ENCODE peak calls at places on chromosome X, in five cellular contexts. P, W, L, T and R are unnamed samples.

GRCh38 chrX:109294097-109294815 is 187.6 kb downstream of the GUCY2F start:
- DNase-seq in P (no peak), W (no peak), L (no peak), T (no peak), R (no peak)

GRCh38 chrX:130545796-130546195 is 144.0 kb downstream of the RBMX2 start:
- DNase-seq in P (no peak), W (no peak), L (no peak), T (no peak), R (no peak)

GRCh38 chrX:27078371-27078770 is 384.8 kb downstream of the PPP4R3C start:
- DNase-seq in P (no peak), W (no peak), L (no peak), T (no peak), R (no peak)

GRCh38 chrX:19846995-19847790 is 40.2 kb downstream of the SH3KBP1 start:
- DNase-seq in P (no peak), W (no peak), L (no peak), T (peak), R (peak)

GRCh38 chrX:9327747-9328145 is 137.1 kb upstream of the TBL1X start:
- DNase-seq in P (no peak), W (no peak), L (no peak), T (no peak), R (no peak)

GRCh38 chrX:10048695-10049094 is 81.5 kb downstream of the CLDN34 start:
- DNase-seq in P (no peak), W (no peak), L (no peak), T (no peak), R (no peak)

GRCh38 chrX:47178337-47178736 is 15.3 kb upstream of the UBA1 start:
- DNase-seq in P (no peak), W (no peak), L (no peak), T (no peak), R (no peak)

GRCh38 chrX:50812995-50813842 is 775 bp downstream of the SHROOM4 start:
- DNase-seq in P (no peak), W (no peak), L (peak), T (no peak), R (no peak)

GRCh38 chrX:17496407-17496806 is 121.4 kb downstream of the NHS start:
- DNase-seq in P (no peak), W (no peak), L (no peak), T (no peak), R (no peak)

GRCh38 chrX:131650637-131651410 is 107.0 kb downstream of the OR13H1 start:
- DNase-seq in P (no peak), W (no peak), L (no peak), T (no peak), R (no peak)

GRCh38 chrX:24981030-24981429 is 34.7 kb downstream of the ARX start:
- DNase-seq in P (no peak), W (no peak), L (no peak), T (no peak), R (no peak)

GRCh38 chrX:54043696-54044125 is 562 bp downstream of the PHF8 start:
- DNase-seq in P (no peak), W (no peak), L (no peak), T (peak), R (no peak)

GRCh38 chrX:134512566-134512965 is 52.6 kb downstream of the HPRT1 start:
- DNase-seq in P (no peak), W (no peak), L (no peak), T (no peak), R (no peak)

GRCh38 chrX:119194631-119195030 is 41.5 kb upstream of the PGRMC1 start:
- DNase-seq in P (no peak), W (no peak), L (no peak), T (no peak), R (no peak)

GRCh38 chrX:134520860-134521390 is 61.0 kb downstream of the HPRT1 start:
- DNase-seq in P (no peak), W (no peak), L (no peak), T (no peak), R (peak)

GRCh38 chrX:72348247-72348979 is 42.7 kb upstream of the CITED1 start:
- DNase-seq in P (no peak), W (no peak), L (no peak), T (no peak), R (no peak)

GRCh38 chrX:139058831-139059495 is 347.4 kb upstream of the FGF13 start:
- DNase-seq in P (peak), W (no peak), L (no peak), T (no peak), R (no peak)

GRCh38 chrX:70292788-70293187 is 2.9 kb downstream of the KIF4A start:
- DNase-seq in P (no peak), W (no peak), L (no peak), T (no peak), R (no peak)

GRCh38 chrX:114087543-114087942 is 496.3 kb upstream of the HTR2C start:
- DNase-seq in P (no peak), W (no peak), L (no peak), T (no peak), R (no peak)

GRCh38 chrX:77742788-77743476 is 43.1 kb downstream of the ATRX start:
- DNase-seq in P (no peak), W (peak), L (no peak), T (no peak), R (no peak)

GRCh38 chrX:64885850-64886249 is 90.4 kb downstream of the ZC4H2 start:
- DNase-seq in P (no peak), W (no peak), L (no peak), T (peak), R (no peak)

GRCh38 chrX:45126158-45126557 is 74.5 kb downstream of the DIPK2B start:
- DNase-seq in P (no peak), W (no peak), L (no peak), T (no peak), R (no peak)

GRCh38 chrX:53831662-53832635 is 145.4 kb upstream of the HUWE1 start:
- DNase-seq in P (peak), W (no peak), L (no peak), T (peak), R (peak)

GRCh38 chrX:15416133-15416993 is 32.1 kb upstream of the VEGFD start:
- DNase-seq in P (no peak), W (no peak), L (no peak), T (no peak), R (no peak)

GRCh38 chrX:131746491-131746968 is 202.7 kb downstream of the OR13H1 start:
- DNase-seq in P (peak), W (no peak), L (no peak), T (peak), R (peak)

GRCh38 chrX:54413753-54414152 is 26.5 kb upstream of the TSR2 start:
- DNase-seq in P (no peak), W (no peak), L (no peak), T (no peak), R (peak)

GRCh38 chrX:72141372-72142004 is 9.8 kb upstream of the RTL5 start:
- DNase-seq in P (no peak), W (no peak), L (no peak), T (no peak), R (no peak)

GRCh38 chrX:115894087-115894486 is 276.5 kb upstream of the AGTR2 start:
- DNase-seq in P (no peak), W (no peak), L (no peak), T (no peak), R (no peak)

GRCh38 chrX:74242484-74243138 is 61.4 kb upstream of the ZCCHC13 start:
- DNase-seq in P (no peak), W (no peak), L (peak), T (no peak), R (no peak)

GRCh38 chrX:104166735-104167436 is 633 bp downstream of the FAM199X start:
- DNase-seq in P (no peak), W (no peak), L (no peak), T (peak), R (no peak)

GRCh38 chrX:40581333-40581910 is 652 bp downstream of the ATP6AP2 start:
- DNase-seq in P (no peak), W (no peak), L (no peak), T (no peak), R (peak)

GRCh38 chrX:40012039-40012799 is 85.5 kb downstream of the BCOR start:
- DNase-seq in P (no peak), W (no peak), L (peak), T (no peak), R (no peak)

GRCh38 chrX:77917294-77917933 is 6.9 kb downstream of the ATP7A start:
- DNase-seq in P (peak), W (no peak), L (no peak), T (no peak), R (no peak)

GRCh38 chrX:96394566-96394965 is 290.1 kb upstream of the DIAPH2 start:
- DNase-seq in P (no peak), W (no peak), L (no peak), T (no peak), R (no peak)

GRCh38 chrX:19303216-19303880 is 40.4 kb upstream of the PDHA1 start:
- DNase-seq in P (no peak), W (peak), L (no peak), T (no peak), R (no peak)

GRCh38 chrX:40130207-40130606 is 32.4 kb upstream of the BCOR start:
- DNase-seq in P (no peak), W (no peak), L (no peak), T (no peak), R (no peak)

GRCh38 chrX:72094894-72095293 is 36.8 kb downstream of the RTL5 start:
- DNase-seq in P (peak), W (no peak), L (no peak), T (peak), R (peak)

GRCh38 chrX:56429581-56429980 is 133.8 kb upstream of the UBQLN2 start:
- DNase-seq in P (no peak), W (no peak), L (no peak), T (no peak), R (no peak)

GRCh38 chrX:102129473-102129872 is 4.0 kb downstream of the TCEAL2 start:
- DNase-seq in P (no peak), W (no peak), L (no peak), T (no peak), R (no peak)

GRCh38 chrX:37779857-37780256 is at the start of gene CYBB:
- DNase-seq in P (no peak), W (no peak), L (no peak), T (no peak), R (no peak)

GRCh38 chrX:37781808-37782207 is 1.9 kb downstream of the CYBB start:
- DNase-seq in P (no peak), W (no peak), L (no peak), T (no peak), R (no peak)

GRCh38 chrX:37776987-37777325 is 2.9 kb upstream of the CYBB start:
- DNase-seq in P (peak), W (no peak), L (no peak), T (no peak), R (no peak)

DNA sequence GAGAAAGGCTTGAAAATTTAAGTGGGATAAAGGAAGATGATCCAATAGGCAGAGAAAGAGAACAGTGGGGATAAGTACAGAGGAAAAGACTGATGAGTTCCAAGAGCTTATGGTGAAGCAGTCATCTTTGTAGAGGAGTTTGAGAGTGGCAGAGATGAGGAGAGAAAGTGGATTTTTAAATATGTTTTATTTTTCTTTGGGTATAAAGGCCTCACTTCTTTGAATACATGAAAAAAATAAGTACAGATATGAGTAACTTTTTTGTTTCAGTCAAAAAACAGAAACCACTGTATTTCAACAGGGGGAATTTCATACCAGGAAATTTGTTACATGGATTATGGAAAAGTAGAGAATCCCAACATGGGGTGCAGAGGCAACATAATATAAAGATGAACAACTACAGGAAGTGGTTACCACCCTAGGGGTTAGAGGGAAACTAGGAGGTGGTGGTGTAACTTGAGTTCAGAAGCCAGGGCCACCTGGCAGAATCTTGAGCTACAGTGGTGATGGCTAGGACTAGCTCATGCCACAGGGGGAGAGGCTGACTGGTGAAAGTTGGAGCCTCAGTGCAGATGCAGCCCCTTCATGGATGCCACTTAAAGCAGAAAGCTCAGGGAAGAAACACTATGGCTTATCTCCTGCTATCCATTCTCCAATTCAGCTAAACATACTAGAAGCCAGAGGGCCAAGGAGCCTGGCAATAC is 3.4 kb upstream of the CYBB start:
- DNase-seq in P (peak), W (no peak), L (no peak), T (no peak), R (peak)
- H3K4me3 ChIP-seq in P (no peak), W (no peak), L (no peak), T (no peak), R (no peak)

DNA sequence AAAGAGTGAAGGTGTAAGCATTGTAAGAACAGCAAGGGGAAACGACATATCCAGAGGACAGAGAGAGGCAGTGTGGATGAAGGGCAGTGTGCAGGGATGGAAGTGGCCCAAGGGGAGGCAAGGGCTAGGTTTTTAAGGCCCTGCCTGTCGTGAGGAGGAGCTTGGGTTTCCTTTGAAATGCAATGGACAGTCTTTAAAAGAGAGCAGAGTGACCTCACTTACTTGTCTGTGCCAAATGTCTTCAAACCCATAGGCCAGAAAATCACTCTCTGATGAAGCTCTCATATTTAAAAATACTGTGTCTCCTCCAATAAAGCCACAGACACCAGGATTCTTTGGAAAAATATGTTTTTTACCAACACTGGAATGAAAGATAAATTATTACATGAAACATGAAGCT is 19.1 kb upstream of the ATXN3L start:
- DNase-seq in P (no peak), W (no peak), L (no peak), T (no peak), R (no peak)
- H3K4me3 ChIP-seq in P (no peak), W (no peak), L (no peak), T (no peak), R (no peak)

GRCh38 chrX:101079223-101079622 is 544 bp downstream of the TMEM35A start:
- DNase-seq in P (no peak), W (no peak), L (no peak), T (no peak), R (no peak)
- H3K4me3 ChIP-seq in P (no peak), W (peak), L (no peak), T (no peak), R (no peak)

DNA sequence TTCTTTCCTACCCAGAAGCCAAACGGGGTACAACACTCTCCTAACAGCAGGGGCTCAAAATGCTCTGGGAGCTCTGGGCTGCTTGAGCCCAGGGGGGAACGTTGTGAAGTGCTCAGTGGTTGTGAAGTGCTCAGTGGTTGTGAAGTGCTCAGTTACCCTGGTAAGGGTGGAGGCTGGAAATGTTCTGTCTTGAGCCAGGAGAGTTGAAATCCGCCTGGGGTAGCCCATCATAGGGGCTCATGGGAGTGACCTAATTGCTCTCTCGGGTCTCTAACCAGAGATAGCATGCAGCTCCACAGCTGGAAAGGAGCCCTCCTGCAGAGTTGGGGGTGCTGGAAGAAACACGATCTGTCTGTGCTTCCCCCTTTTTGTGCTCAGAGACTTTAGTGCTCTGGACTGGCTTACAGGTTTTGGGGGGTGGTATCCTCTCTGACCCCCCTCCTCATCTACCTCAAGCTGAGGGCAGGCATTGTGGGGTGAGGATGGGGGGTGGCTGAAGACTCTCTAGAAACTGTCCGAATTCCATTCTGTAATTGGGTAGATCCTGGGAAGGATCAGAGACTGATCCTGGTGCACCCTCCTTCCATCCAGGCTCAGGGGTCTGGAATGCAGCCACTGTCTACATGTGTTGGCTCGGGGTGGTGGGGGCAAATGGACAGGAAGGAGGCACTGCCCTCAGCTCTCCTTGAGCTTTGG is 2.7 kb downstream of the EFNB1 start:
- DNase-seq in P (no peak), W (no peak), L (no peak), T (no peak), R (no peak)
- H3K4me3 ChIP-seq in P (no peak), W (peak), L (peak), T (no peak), R (no peak)

DNA sequence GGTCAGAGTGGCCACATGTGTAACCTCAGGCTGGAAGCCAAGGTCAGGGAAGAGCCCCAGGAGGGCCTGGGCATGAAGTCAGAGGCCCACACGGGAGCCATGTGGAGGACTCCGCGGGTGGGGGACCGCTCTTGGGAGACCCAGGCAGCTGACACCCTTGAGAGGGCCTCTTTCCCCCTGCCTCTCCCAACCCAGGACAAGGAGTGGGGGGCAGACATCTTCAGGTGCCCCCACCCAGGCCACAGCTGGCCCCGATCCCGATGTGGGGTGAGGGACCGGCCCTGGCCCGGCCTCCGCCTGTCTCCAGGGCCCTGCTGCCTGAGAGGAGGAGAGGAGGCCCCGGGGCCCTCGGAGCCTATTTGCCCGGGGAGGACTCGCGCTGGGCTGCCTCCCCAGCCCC is 3.1 kb downstream of the PNMA6A start:
- DNase-seq in P (no peak), W (no peak), L (no peak), T (no peak), R (no peak)
- H3K4me3 ChIP-seq in P (no peak), W (no peak), L (no peak), T (no peak), R (no peak)